ENCODE peak calls at places on chromosome 21, in five cellular contexts. C is stomach, X is HCT116, F is breast epithelium, S is HepG2. P is an unnamed sample.

GRCh38 chr21:18716578-18717138 is 313.1 kb upstream of the TMPRSS15 start:
- DNase-seq in X (no peak), C (no peak), S (no peak), F (no peak), P (no peak)

GRCh38 chr21:28776251-28776650 is 216.4 kb downstream of the LTN1 start:
- DNase-seq in X (no peak), S (no peak), F (no peak), C (no peak), P (no peak)

GRCh38 chr21:33800753-33801423 is 114.7 kb downstream of the ATP5PO start:
- DNase-seq in X (no peak), C (no peak), S (no peak), F (no peak), P (no peak)

GRCh38 chr21:43209575-43210453 is 41.0 kb downstream of the CRYAA start:
- DNase-seq in C (no peak), F (peak), S (peak), X (no peak), P (no peak)

GRCh38 chr21:43361127-43361492 is 65.8 kb downstream of the SIK1 start:
- DNase-seq in S (no peak), X (no peak), F (peak), C (no peak), P (no peak)

GRCh38 chr21:37855568-37856391 is 60.5 kb downstream of the KCNJ6 start:
- DNase-seq in S (no peak), X (no peak), F (no peak), C (no peak), P (no peak)

GRCh38 chr21:37028579-37028978 is 22.1 kb downstream of the RIPPLY3 start:
- DNase-seq in X (no peak), S (no peak), C (no peak), F (no peak), P (no peak)

GRCh38 chr21:34593423-34593822 is 21.5 kb downstream of the RCAN1 start:
- DNase-seq in C (peak), S (no peak), F (no peak), X (no peak), P (no peak)

GRCh38 chr21:27380303-27380702 is 413.4 kb upstream of the ADAMTS5 start:
- DNase-seq in X (no peak), S (no peak), C (no peak), F (no peak), P (no peak)

GRCh38 chr21:30233636-30234035 is 17.7 kb upstream of the CLDN8 start:
- DNase-seq in X (no peak), F (no peak), C (no peak), S (no peak), P (no peak)

GRCh38 chr21:35764077-35764476 is 296.2 kb downstream of the SETD4 start:
- DNase-seq in X (no peak), C (no peak), F (no peak), S (no peak), P (no peak)

GRCh38 chr21:37045139-37045538 is 27.7 kb downstream of the PIGP start:
- DNase-seq in F (no peak), C (no peak), X (no peak), S (no peak), P (no peak)

GRCh38 chr21:15682977-15683376 is 46.8 kb upstream of the USP25 start:
- DNase-seq in F (no peak), C (no peak), X (no peak), S (no peak), P (no peak)

GRCh38 chr21:34129039-34129891 is 55.9 kb downstream of the MRPS6 start:
- DNase-seq in C (peak), F (no peak), S (no peak), X (no peak), P (peak)

GRCh38 chr21:37082856-37083611 is 10.0 kb downstream of the TTC3 start:
- DNase-seq in C (no peak), F (no peak), S (peak), X (no peak), P (no peak)

GRCh38 chr21:44065428-44065827 is 41.8 kb upstream of the PWP2 start:
- DNase-seq in X (no peak), S (no peak), F (no peak), C (peak), P (no peak)

GRCh38 chr21:36966846-36967657 is 583 bp upstream of the HLCS start:
- DNase-seq in S (no peak), C (no peak), F (no peak), X (no peak), P (no peak)

GRCh38 chr21:15928686-15929085 is 198.9 kb downstream of the USP25 start:
- DNase-seq in F (no peak), X (no peak), C (no peak), S (no peak), P (no peak)

GRCh38 chr21:36210779-36211659 is 54.4 kb downstream of the DOP1B start:
- DNase-seq in S (no peak), C (no peak), X (no peak), F (no peak), P (peak)

DNA sequence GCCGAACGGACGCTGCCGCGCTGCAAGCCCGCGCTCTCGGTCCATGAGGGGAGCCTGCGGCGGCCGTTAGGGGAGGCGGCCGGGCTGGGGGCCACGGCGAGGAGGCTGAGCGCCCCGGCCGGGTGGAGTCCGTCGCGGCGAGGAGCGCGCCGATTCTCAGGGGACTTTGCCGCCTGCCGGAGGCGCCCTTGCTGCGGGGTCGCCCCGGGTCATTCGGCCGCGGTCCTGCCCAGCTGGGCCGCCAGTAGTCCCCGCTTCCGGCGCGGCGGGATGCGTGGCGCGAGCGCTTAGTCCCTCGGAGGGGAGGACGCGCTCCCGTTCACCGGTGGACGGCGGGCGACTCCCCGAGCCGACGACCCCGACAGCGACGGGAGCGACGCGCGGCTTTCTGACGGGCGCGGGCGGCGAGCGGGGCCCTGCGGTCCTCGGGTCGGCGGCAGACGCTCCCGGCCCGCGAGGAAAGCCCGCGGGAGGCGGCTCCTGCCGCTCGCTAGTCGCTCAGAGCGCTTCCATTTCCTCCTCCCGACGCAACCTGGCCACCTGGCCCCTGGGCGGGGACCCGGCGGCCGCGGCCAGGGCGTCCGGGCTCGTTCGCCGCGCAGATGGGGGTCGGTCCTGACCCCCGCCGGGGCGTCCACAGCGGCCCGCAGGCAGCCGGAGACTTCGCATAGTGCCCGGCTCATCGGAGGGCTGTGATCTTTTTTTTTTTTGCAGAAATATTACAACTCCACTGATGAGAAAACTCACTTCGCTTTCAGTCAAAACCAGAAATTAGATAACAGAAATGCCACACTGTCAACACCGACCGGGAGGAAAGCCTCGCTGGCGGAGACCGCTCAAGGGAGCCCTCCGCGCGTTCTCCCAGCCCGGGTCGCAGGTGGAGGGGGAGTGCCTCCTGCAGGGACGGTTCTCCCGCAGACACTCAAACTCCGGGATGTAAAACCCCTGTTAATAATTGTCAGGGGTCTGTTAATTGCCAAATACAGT is 640 bp upstream of the ZBTB21 start:
- DNase-seq in C (no peak), S (peak), F (peak), X (no peak), P (peak)
- TF ChIP-seq POLR2AphosphoS5 in C (no peak), S (peak), F (no peak), X (peak), P (peak)

GRCh38 chr21:45975017-45975595 is 6.5 kb upstream of the COL6A1 start:
- DNase-seq in F (no peak), X (peak), S (no peak), C (peak), P (peak)
- TF ChIP-seq POLR2AphosphoS5 in F (no peak), X (no peak), S (no peak), C (no peak), P (peak)

DNA sequence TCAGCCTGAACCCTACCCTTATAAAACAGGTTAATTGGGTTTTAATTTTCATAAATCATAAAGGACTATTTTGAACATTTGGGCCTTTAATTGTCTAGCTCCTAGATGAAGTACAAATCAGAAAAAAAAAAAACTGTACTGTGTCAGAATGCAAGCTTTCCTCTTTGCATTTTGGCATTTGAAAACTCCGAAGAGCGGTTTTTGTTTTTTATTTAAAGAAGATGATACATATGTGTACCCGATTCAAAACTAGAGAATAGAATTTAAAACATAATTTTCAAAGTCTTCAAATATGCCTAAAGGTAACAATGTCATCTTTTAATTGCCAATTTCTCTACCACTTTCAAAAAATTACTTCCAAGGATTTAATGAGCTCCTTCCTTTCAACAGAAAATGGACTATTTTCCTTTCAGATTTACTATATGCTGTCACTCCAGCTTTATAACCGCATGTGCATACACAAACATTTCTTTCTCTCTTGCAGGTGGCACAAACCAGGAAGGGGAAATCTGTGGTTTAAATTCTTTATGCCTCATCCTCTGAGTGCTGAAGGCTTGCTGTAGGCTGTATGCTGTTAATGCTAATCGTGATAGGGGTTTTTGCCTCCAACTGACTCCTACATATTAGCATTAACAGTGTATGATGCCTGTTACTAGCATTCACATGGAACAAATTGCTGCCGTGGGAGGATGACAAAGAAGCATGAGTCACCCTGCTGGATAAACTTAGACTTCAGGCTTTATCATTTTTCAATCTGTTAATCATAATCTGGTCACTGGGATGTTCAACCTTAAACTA is 33.7 kb downstream of the MRPL39 start:
- DNase-seq in S (peak), X (peak), C (no peak), F (no peak), P (no peak)
- TF ChIP-seq POLR2AphosphoS5 in S (no peak), X (no peak), C (peak), F (no peak), P (no peak)

GRCh38 chr21:17512245-17513213 is at the start of gene CXADR:
- DNase-seq in C (peak), F (peak), S (peak), X (peak), P (peak)
- TF ChIP-seq POLR2AphosphoS5 in C (peak), F (no peak), S (peak), X (peak), P (peak)